ENCODE peak calls at places on chromosomes 13 and 19, in six cellular contexts. F is lung, R is uterus, H is heart right ventricle, Y is fibroblast of mammary gland, V is left lung. P is an unnamed sample.

GRCh38 chr19:33831835-33832234 is 35.2 kb downstream of the KCTD15 start:
- DNase-seq in F (peak), R (no peak), H (no peak), Y (no peak), V (no peak), P (no peak)

GRCh38 chr13:30172593-30173300 is 134.6 kb downstream of the KATNAL1 start:
- DNase-seq in F (no peak), R (peak), H (no peak), Y (peak), V (no peak), P (no peak)

GRCh38 chr13:50228527-50228926 is 213.3 kb downstream of the KCNRG start:
- DNase-seq in F (no peak), R (no peak), H (no peak), Y (no peak), V (no peak), P (no peak)

GRCh38 chr13:30143671-30144400 is 163.5 kb downstream of the KATNAL1 start:
- DNase-seq in F (no peak), R (no peak), H (no peak), Y (peak), V (no peak), P (no peak)

GRCh38 chr13:112744306-112745021 is 54.6 kb downstream of the ATP11A start:
- DNase-seq in F (no peak), R (no peak), H (no peak), Y (peak), V (no peak), P (no peak)

GRCh38 chr13:48873598-48873997 is 102.1 kb upstream of the FNDC3A start:
- DNase-seq in F (no peak), R (no peak), H (no peak), Y (peak), V (no peak), P (no peak)

GRCh38 chr19:12838893-12839656 is 760 bp downstream of the MAST1 start:
- DNase-seq in F (no peak), R (no peak), H (no peak), Y (no peak), V (no peak), P (no peak)

GRCh38 chr19:40549007-40549708 is 27.5 kb upstream of the SHKBP1 start:
- DNase-seq in F (peak), R (peak), H (peak), Y (peak), V (peak), P (peak)

GRCh38 chr13:21034602-21035190 is 26.7 kb downstream of the LATS2 start:
- DNase-seq in F (no peak), R (no peak), H (peak), Y (peak), V (no peak), P (no peak)

GRCh38 chr13:93169980-93170379 is 56.6 kb upstream of the GPC6 start:
- DNase-seq in F (no peak), R (no peak), H (no peak), Y (peak), V (no peak), P (no peak)

GRCh38 chr13:31207630-31208549 is 8.1 kb downstream of the B3GLCT start:
- DNase-seq in F (no peak), R (peak), H (peak), Y (peak), V (no peak), P (no peak)

GRCh38 chr13:56352901-56353300 is 787.8 kb upstream of the PRR20A start:
- DNase-seq in F (no peak), R (no peak), H (no peak), Y (no peak), V (no peak), P (no peak)

GRCh38 chr13:74258951-74259350 is 124.7 kb upstream of the KLF12 start:
- DNase-seq in F (no peak), R (no peak), H (no peak), Y (no peak), V (no peak), P (no peak)

GRCh38 chr13:74251778-74252519 is 117.7 kb upstream of the KLF12 start:
- DNase-seq in F (no peak), R (no peak), H (no peak), Y (peak), V (no peak), P (no peak)

GRCh38 chr13:74253161-74253560 is 119.0 kb upstream of the KLF12 start:
- DNase-seq in F (no peak), R (no peak), H (no peak), Y (no peak), V (no peak), P (no peak)

GRCh38 chr13:74259641-74260040 is 125.4 kb upstream of the KLF12 start:
- DNase-seq in F (no peak), R (no peak), H (no peak), Y (no peak), V (no peak), P (no peak)

DNA sequence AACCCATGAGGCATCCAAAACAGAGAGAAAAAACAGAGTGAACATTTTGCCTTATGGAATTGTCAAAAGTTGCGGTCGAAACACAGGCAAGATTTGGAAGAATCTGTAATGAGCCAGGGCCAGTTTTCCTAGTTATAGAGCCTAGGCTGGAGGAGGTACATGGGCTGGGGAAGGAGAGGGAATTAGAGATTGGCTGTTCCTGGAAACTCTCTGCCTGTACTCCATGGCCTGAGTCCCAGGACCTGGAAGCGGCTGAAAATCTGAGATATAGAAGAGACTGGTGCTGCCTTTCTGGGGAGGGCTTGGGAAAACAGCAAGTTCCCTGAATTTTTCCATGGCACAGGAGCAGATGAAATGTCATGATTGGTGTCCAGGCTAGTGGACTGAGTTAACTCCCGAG is 122.8 kb upstream of the KLF12 start:
- DNase-seq in F (no peak), R (no peak), H (peak), Y (no peak), V (no peak), P (no peak)
- TF ChIP-seq CTCF in F (no peak), R (no peak), H (no peak), Y (no peak), V (no peak), P (no peak)

DNA sequence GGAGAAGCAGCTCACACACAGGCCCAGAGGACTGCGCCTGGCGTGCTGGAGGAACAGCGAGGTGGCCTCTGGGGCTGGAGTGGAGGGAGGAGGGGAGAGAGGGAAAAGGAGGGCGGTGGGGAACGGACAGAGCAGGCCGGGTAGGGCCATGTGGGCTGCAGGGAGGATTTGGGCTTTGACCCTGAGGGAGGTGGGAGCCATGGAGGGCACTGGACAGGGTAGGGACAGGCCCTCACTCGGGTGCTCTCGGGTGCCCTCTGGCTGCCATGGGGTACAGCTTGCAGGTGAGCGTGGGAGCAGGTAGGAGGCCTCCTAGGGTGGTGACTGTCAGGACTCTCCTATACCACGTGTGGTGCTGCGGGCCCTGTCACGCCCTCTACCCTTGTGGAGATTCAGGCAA is 22.8 kb downstream of the PLIN4 start:
- DNase-seq in F (no peak), R (no peak), H (no peak), Y (no peak), V (no peak), P (no peak)
- TF ChIP-seq CTCF in F (no peak), R (no peak), H (no peak), Y (no peak), V (no peak), P (no peak)

GRCh38 chr13:97544041-97544765 is 110.2 kb downstream of the RAP2A start:
- DNase-seq in F (no peak), R (no peak), H (no peak), Y (peak), V (no peak), P (no peak)

GRCh38 chr13:97548736-97549135 is 114.8 kb downstream of the RAP2A start:
- DNase-seq in F (no peak), R (no peak), H (no peak), Y (no peak), V (no peak), P (no peak)

GRCh38 chr13:97555034-97555433 is 121.1 kb downstream of the RAP2A start:
- DNase-seq in F (no peak), R (no peak), H (no peak), Y (no peak), V (no peak), P (no peak)

GRCh38 chr13:97548138-97548537 is 114.2 kb downstream of the RAP2A start:
- DNase-seq in F (no peak), R (no peak), H (no peak), Y (no peak), V (no peak), P (no peak)

DNA sequence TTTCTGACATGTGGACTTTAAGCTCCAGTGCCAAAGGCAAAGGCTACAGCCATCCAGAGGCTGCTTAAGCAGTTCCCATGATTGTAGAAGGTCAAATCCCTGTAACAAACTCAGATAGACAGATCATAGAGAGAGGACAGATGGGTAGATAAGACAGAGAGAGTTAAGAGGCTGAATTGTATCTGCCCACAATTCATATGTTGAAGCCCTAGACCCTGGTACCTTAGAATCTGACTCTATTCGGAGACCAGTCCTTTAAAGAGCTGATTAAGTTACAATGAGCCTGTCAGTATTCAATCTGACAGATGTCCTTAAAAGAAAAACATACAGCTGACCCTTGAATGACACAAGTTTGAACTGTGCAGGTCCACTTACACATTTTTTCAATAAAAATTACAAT is 115.2 kb downstream of the RAP2A start:
- DNase-seq in F (no peak), R (no peak), H (no peak), Y (no peak), V (no peak), P (no peak)
- TF ChIP-seq CTCF in F (no peak), R (no peak), H (no peak), Y (no peak), V (no peak), P (no peak)

GRCh38 chr19:41815301-41815700 is 18.9 kb downstream of the CEACAM3 start:
- DNase-seq in F (no peak), R (no peak), H (no peak), Y (no peak), V (no peak), P (no peak)

GRCh38 chr19:41816761-41817160 is 20.4 kb downstream of the CEACAM3 start:
- DNase-seq in F (no peak), R (no peak), H (no peak), Y (no peak), V (no peak), P (no peak)

GRCh38 chr19:41821003-41821735 is 23.3 kb downstream of the LYPD4 start:
- DNase-seq in F (peak), R (no peak), H (no peak), Y (peak), V (no peak), P (no peak)
- TF ChIP-seq CTCF in F (peak), R (peak), H (peak), Y (peak), V (peak), P (no peak)

DNA sequence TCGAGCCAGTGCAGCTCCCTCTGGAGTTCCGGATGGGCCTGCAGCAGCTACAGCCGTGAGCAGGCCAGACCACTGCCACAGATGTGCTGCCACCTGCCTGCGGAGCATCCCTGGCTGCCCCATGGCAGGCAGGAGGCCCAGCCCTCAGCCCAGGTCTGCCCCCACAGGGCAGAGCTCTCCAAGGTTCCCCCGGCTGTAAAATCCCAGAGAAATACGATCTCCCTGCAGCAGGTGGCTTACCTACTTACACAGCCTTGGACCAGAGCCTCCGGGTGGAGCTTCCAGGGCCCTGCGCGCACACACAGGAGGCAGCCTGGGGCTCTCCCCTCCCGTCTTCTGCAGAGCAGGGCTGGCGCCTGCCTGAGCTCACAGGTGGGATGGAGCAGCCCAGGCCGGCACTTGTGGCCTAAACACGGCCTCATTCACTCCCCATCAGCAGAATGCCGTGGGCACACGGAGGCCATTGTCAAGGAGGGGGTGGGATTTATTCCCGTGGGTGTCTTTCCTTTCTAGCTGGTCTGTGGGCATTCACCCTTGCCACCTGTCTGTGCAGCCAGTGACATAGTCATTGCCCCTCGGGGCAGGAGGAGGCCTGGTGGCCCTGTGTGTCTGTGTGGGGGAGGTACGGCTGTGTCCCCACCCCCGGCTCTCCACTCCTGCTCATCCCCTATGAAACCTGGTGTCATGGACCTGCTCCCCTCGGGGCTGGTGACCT is 118.0 kb downstream of the KDM4B start:
- DNase-seq in F (no peak), R (no peak), H (no peak), Y (no peak), V (no peak), P (no peak)
- TF ChIP-seq CTCF in F (no peak), R (no peak), H (no peak), Y (no peak), V (no peak), P (no peak)

GRCh38 chr13:44917589-44918322 is 71.5 kb downstream of the NUFIP1 start:
- DNase-seq in F (peak), R (peak), H (peak), Y (peak), V (peak), P (peak)
- TF ChIP-seq CTCF in F (peak), R (peak), H (peak), Y (peak), V (peak), P (no peak)

P was measured in omental fat pad.